ENCODE peak calls at places on chromosomes 7 and 10, in eight cellular contexts. R, L, T, F, O, Q, C and U are unnamed samples.

GRCh38 chr7:151514461-151515396 is 5.0 kb downstream of the RHEB start:
- ATAC-seq in R (no peak), C (no peak), O (no peak), L (no peak), F (no peak), Q (no peak), T (no peak), U (no peak)

GRCh38 chr7:91289633-91290260 is 25.5 kb downstream of the FZD1 start:
- ATAC-seq in F (no peak), C (no peak), Q (no peak), L (no peak), O (no peak), R (no peak), T (no peak), U (no peak)

GRCh38 chr10:33122014-33122788 is 164.2 kb upstream of the ITGB1 start:
- ATAC-seq in Q (no peak), T (peak; percentile 84), F (no peak), O (no peak), C (no peak), R (no peak), L (no peak), U (peak; percentile 18)

GRCh38 chr10:90920986-90921643 is at the start of gene ANKRD1:
- ATAC-seq in T (peak; percentile 93), O (no peak), Q (peak; percentile 26), R (peak; percentile 99), L (peak; percentile 69), F (peak; percentile 96), C (no peak), U (no peak)

GRCh38 chr7:48250441-48250951 is 79.2 kb downstream of the ABCA13 start:
- ATAC-seq in C (no peak), O (no peak), Q (no peak), R (no peak), F (no peak), L (no peak), T (no peak), U (no peak)

GRCh38 chr7:30184804-30185487 is 50.2 kb downstream of the MTURN start:
- ATAC-seq in R (no peak), O (peak; percentile 42), Q (no peak), T (no peak), F (no peak), C (no peak), L (peak; percentile 81), U (peak; percentile 55)

GRCh38 chr10:74032900-74033655 is 35.2 kb downstream of the VCL start:
- ATAC-seq in C (peak; percentile 7), Q (no peak), F (no peak), O (no peak), L (no peak), R (no peak), T (no peak), U (no peak)

GRCh38 chr7:121140790-121141189 is 152.3 kb downstream of the CPED1 start:
- ATAC-seq in L (no peak), O (no peak), Q (no peak), R (no peak), C (no peak), T (no peak), F (no peak), U (no peak)

GRCh38 chr10:132925614-132926013 is 16.8 kb downstream of the CFAP46 start:
- ATAC-seq in L (no peak), Q (no peak), F (no peak), C (no peak), T (no peak), R (no peak), O (no peak), U (no peak)

GRCh38 chr10:66291133-66291532 is 634.7 kb upstream of the LRRTM3 start:
- ATAC-seq in L (no peak), R (no peak), F (no peak), C (no peak), O (no peak), Q (no peak), T (no peak), U (no peak)

GRCh38 chr7:155533827-155534690 is 12.3 kb downstream of the CNPY1 start:
- ATAC-seq in T (peak; percentile 77), F (peak; percentile 82), R (peak; percentile 89), C (peak; percentile 95), L (no peak), O (peak; percentile 92), Q (peak; percentile 86), U (no peak)

GRCh38 chr7:155130493-155130892 is 60.4 kb downstream of the HTR5A start:
- ATAC-seq in L (peak; percentile 41), Q (no peak), C (no peak), R (no peak), T (no peak), F (no peak), O (no peak), U (no peak)

GRCh38 chr10:99630439-99630838 is 10.2 kb upstream of the SLC25A28 start:
- ATAC-seq in Q (no peak), L (no peak), O (peak; percentile 81), R (peak; percentile 82), T (peak; percentile 83), C (peak; percentile 68), F (peak; percentile 88), U (no peak)

DNA sequence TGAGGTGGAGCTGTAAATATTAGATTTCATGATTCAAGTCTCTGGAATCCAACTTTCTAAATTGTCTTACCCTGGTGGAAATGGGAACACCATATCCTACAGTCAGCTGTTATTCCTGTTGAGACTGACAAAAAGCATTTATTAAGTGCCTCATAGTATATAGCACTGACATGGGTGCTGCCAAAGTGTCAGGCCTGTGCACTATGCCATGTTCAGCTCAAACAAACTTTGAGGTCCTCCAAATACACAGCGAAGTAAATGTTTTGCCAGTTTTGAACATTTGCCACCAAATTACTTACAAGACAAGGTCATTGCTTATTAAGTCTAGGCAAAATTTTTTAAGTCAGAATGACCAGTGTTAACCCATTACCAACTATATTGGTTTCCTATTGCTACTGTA is 162.9 kb upstream of the SLC25A13 start:
- ATAC-seq in R (no peak), Q (no peak), L (no peak), F (no peak), T (no peak), O (no peak), C (no peak), U (no peak)
- H3K4me3 ChIP-seq in R (no peak overlapping the region), Q (no peak overlapping the region), L (no peak overlapping the region), F (no peak overlapping the region), T (no peak overlapping the region), O (no peak overlapping the region), C (no peak overlapping the region), U (no peak overlapping the region)

GRCh38 chr7:132292803-132293202 is 283.5 kb downstream of the PLXNA4 start:
- ATAC-seq in F (no peak), L (no peak), T (no peak), R (peak; percentile 77), O (no peak), C (no peak), Q (no peak), U (no peak)
- TF ChIP-seq POLR2AphosphoS5 in F (no peak), L (no peak), T (no peak), R (no peak), O (no peak), C (no peak), Q (no peak), U (no peak)

GRCh38 chr7:2402687-2403013 is 761 bp upstream of the CHST12 start:
- ATAC-seq in L (no peak), R (no peak), C (no peak), T (no peak), F (no peak), O (no peak), Q (no peak), U (no peak)
- H3K27ac ChIP-seq in L (no peak overlapping the region), R (peak overlapping the region; percentile 70), C (peak overlapping the region; percentile 74), T (peak overlapping the region; percentile 81), F (no peak overlapping the region), O (peak overlapping the region; percentile 37), Q (no peak overlapping the region), U (peak overlapping the region; percentile 87)

GRCh38 chr10:98308602-98309365 is 40.8 kb upstream of the LOXL4 start:
- ATAC-seq in O (peak; percentile 18), Q (peak; percentile 58), C (peak; percentile 81), T (peak; percentile 44), F (peak; percentile 48), L (no peak), R (peak; percentile 82), U (peak; percentile 16)
- H3K4me3 ChIP-seq in O (no peak overlapping the region), Q (peak overlapping the region; percentile 50), C (no peak overlapping the region), T (peak overlapping the region; percentile 43), F (no peak overlapping the region), L (peak overlapping the region; percentile 17), R (no peak overlapping the region), U (peak overlapping the region; percentile 23)